ENCODE peak calls at places on chromosomes 7 and 10, in ten cellular contexts. One of them, this sample, is unnamed.

GRCh38 chr7:128017880-128018845 is 13.1 kb downstream of the LRRC4 start:
- DNase-seq in H9: no peak
- DNase-seq in SK-N-SH: peak
- DNase-seq in fibroblast of lung: no peak
- DNase-seq in brain microvascular endothelial cell: no peak
- DNase-seq in CD14-positive monocyte: no peak
- DNase-seq in endothelial cell: no peak
- DNase-seq in fibroblast of villous mesenchyme: no peak
- DNase-seq in GM23338: no peak
- DNase-seq in AG04450: no peak
- DNase-seq in this sample: no peak

GRCh38 chr7:12685550-12685949 is 1.9 kb upstream of the ARL4A start:
- DNase-seq in H9: peak
- DNase-seq in SK-N-SH: peak
- DNase-seq in fibroblast of lung: peak
- DNase-seq in brain microvascular endothelial cell: peak
- DNase-seq in CD14-positive monocyte: peak
- DNase-seq in endothelial cell: peak
- DNase-seq in fibroblast of villous mesenchyme: peak
- DNase-seq in GM23338: peak
- DNase-seq in AG04450: no peak
- DNase-seq in this sample: no peak

GRCh38 chr7:146926833-146927232 is 810.2 kb downstream of the CNTNAP2 start:
- DNase-seq in H9: no peak
- DNase-seq in SK-N-SH: no peak
- DNase-seq in fibroblast of lung: no peak
- DNase-seq in brain microvascular endothelial cell: no peak
- DNase-seq in CD14-positive monocyte: no peak
- DNase-seq in endothelial cell: no peak
- DNase-seq in fibroblast of villous mesenchyme: no peak
- DNase-seq in GM23338: no peak
- DNase-seq in AG04450: no peak
- DNase-seq in this sample: no peak

GRCh38 chr7:126840869-126841268 is 411.9 kb downstream of the GRM8 start:
- DNase-seq in H9: no peak
- DNase-seq in SK-N-SH: peak
- DNase-seq in fibroblast of lung: no peak
- DNase-seq in brain microvascular endothelial cell: no peak
- DNase-seq in CD14-positive monocyte: no peak
- DNase-seq in endothelial cell: no peak
- DNase-seq in fibroblast of villous mesenchyme: no peak
- DNase-seq in GM23338: no peak
- DNase-seq in AG04450: no peak
- DNase-seq in this sample: no peak

GRCh38 chr10:92082583-92083280 is 159.2 kb downstream of the BTAF1 start:
- DNase-seq in H9: no peak
- DNase-seq in SK-N-SH: no peak
- DNase-seq in fibroblast of lung: peak
- DNase-seq in brain microvascular endothelial cell: no peak
- DNase-seq in CD14-positive monocyte: no peak
- DNase-seq in endothelial cell: no peak
- DNase-seq in fibroblast of villous mesenchyme: peak
- DNase-seq in GM23338: no peak
- DNase-seq in AG04450: no peak
- DNase-seq in this sample: no peak

GRCh38 chr10:80718024-80718423 is 180.3 kb downstream of the SH2D4B start:
- DNase-seq in H9: no peak
- DNase-seq in SK-N-SH: no peak
- DNase-seq in fibroblast of lung: no peak
- DNase-seq in brain microvascular endothelial cell: no peak
- DNase-seq in CD14-positive monocyte: no peak
- DNase-seq in endothelial cell: no peak
- DNase-seq in fibroblast of villous mesenchyme: no peak
- DNase-seq in GM23338: no peak
- DNase-seq in AG04450: no peak
- DNase-seq in this sample: no peak

GRCh38 chr7:116097365-116098009 is 66.9 kb upstream of the TFEC start:
- DNase-seq in H9: no peak
- DNase-seq in SK-N-SH: no peak
- DNase-seq in fibroblast of lung: peak
- DNase-seq in brain microvascular endothelial cell: peak
- DNase-seq in CD14-positive monocyte: no peak
- DNase-seq in endothelial cell: no peak
- DNase-seq in fibroblast of villous mesenchyme: peak
- DNase-seq in GM23338: no peak
- DNase-seq in AG04450: no peak
- DNase-seq in this sample: no peak

GRCh38 chr7:70238171-70238575 is 639.9 kb downstream of the AUTS2 start:
- DNase-seq in H9: no peak
- DNase-seq in SK-N-SH: peak
- DNase-seq in fibroblast of lung: no peak
- DNase-seq in brain microvascular endothelial cell: no peak
- DNase-seq in CD14-positive monocyte: no peak
- DNase-seq in endothelial cell: no peak
- DNase-seq in fibroblast of villous mesenchyme: no peak
- DNase-seq in GM23338: no peak
- DNase-seq in AG04450: no peak
- DNase-seq in this sample: no peak

GRCh38 chr7:30070052-30070451 is 41.8 kb downstream of the PLEKHA8 start:
- DNase-seq in H9: no peak
- DNase-seq in SK-N-SH: no peak
- DNase-seq in fibroblast of lung: no peak
- DNase-seq in brain microvascular endothelial cell: no peak
- DNase-seq in CD14-positive monocyte: no peak
- DNase-seq in endothelial cell: no peak
- DNase-seq in fibroblast of villous mesenchyme: no peak
- DNase-seq in GM23338: no peak
- DNase-seq in AG04450: no peak
- DNase-seq in this sample: no peak

GRCh38 chr7:30079880-30080279 is 51.7 kb downstream of the PLEKHA8 start:
- DNase-seq in H9: no peak
- DNase-seq in SK-N-SH: no peak
- DNase-seq in fibroblast of lung: no peak
- DNase-seq in brain microvascular endothelial cell: no peak
- DNase-seq in CD14-positive monocyte: no peak
- DNase-seq in endothelial cell: no peak
- DNase-seq in fibroblast of villous mesenchyme: no peak
- DNase-seq in GM23338: no peak
- DNase-seq in AG04450: no peak
- DNase-seq in this sample: no peak

GRCh38 chr7:30076411-30076810 is 48.2 kb downstream of the PLEKHA8 start:
- DNase-seq in H9: no peak
- DNase-seq in SK-N-SH: no peak
- DNase-seq in fibroblast of lung: no peak
- DNase-seq in brain microvascular endothelial cell: no peak
- DNase-seq in CD14-positive monocyte: no peak
- DNase-seq in endothelial cell: no peak
- DNase-seq in fibroblast of villous mesenchyme: no peak
- DNase-seq in GM23338: no peak
- DNase-seq in AG04450: no peak
- DNase-seq in this sample: no peak

GRCh38 chr7:30069096-30069867 is 41.1 kb downstream of the PLEKHA8 start:
- DNase-seq in H9: no peak
- DNase-seq in SK-N-SH: no peak
- DNase-seq in fibroblast of lung: no peak
- DNase-seq in brain microvascular endothelial cell: no peak
- DNase-seq in CD14-positive monocyte: no peak
- DNase-seq in endothelial cell: no peak
- DNase-seq in fibroblast of villous mesenchyme: no peak
- DNase-seq in GM23338: no peak
- DNase-seq in AG04450: no peak
- DNase-seq in this sample: no peak

DNA sequence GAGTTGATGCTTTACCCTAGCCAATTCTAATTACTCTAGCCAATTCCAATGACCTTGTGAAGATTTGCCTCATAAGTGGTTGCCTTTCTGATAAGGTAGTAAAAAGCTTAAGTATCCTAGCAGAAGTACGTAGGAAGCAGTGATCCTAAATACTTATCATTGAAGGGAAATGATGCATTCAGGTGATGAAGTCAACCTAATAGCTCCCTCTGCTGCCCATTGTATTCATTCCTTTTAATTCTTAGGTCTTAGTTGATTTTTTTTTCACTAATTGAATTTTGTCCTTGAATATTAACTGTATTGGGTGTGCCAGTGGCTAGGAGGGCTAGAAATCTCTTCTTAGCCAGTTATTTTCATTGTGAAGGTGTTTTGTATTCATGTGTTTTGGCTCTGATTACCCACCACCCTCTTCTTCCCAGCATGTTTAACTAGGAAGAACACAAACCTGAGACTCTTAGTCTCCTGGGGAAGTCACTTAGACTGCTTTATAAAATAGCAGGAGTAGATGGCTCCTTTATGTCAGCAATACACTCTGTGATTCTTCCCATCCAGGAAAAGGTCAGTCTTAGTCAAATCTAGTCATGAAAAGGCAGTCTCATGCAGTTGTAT is 46.3 kb downstream of the PLEKHA8 start:
- DNase-seq in H9: no peak
- DNase-seq in SK-N-SH: peak
- DNase-seq in fibroblast of lung: peak
- DNase-seq in brain microvascular endothelial cell: no peak
- DNase-seq in CD14-positive monocyte: no peak
- DNase-seq in endothelial cell: no peak
- DNase-seq in fibroblast of villous mesenchyme: peak
- DNase-seq in GM23338: peak
- DNase-seq in AG04450: no peak
- DNase-seq in this sample: no peak
- TF ChIP-seq CTCF in H9: peak
- TF ChIP-seq CTCF in SK-N-SH: peak
- TF ChIP-seq CTCF in fibroblast of lung: peak
- TF ChIP-seq CTCF in brain microvascular endothelial cell: peak
- TF ChIP-seq CTCF in CD14-positive monocyte: peak
- TF ChIP-seq CTCF in endothelial cell: no peak
- TF ChIP-seq CTCF in fibroblast of villous mesenchyme: peak
- TF ChIP-seq CTCF in GM23338: peak
- TF ChIP-seq CTCF in AG04450: peak
- TF ChIP-seq CTCF in this sample: peak

GRCh38 chr7:8430643-8431042 is 2.8 kb upstream of the NXPH1 start:
- DNase-seq in H9: no peak
- DNase-seq in SK-N-SH: no peak
- DNase-seq in fibroblast of lung: no peak
- DNase-seq in brain microvascular endothelial cell: no peak
- DNase-seq in CD14-positive monocyte: no peak
- DNase-seq in endothelial cell: no peak
- DNase-seq in fibroblast of villous mesenchyme: no peak
- DNase-seq in GM23338: no peak
- DNase-seq in AG04450: no peak
- DNase-seq in this sample: no peak

GRCh38 chr7:8435597-8436243 is 2.3 kb downstream of the NXPH1 start:
- DNase-seq in H9: peak
- DNase-seq in SK-N-SH: no peak
- DNase-seq in fibroblast of lung: no peak
- DNase-seq in brain microvascular endothelial cell: no peak
- DNase-seq in CD14-positive monocyte: no peak
- DNase-seq in endothelial cell: no peak
- DNase-seq in fibroblast of villous mesenchyme: no peak
- DNase-seq in GM23338: peak
- DNase-seq in AG04450: no peak
- DNase-seq in this sample: no peak

GRCh38 chr7:8435120-8435519 is 1.7 kb downstream of the NXPH1 start:
- DNase-seq in H9: peak
- DNase-seq in SK-N-SH: no peak
- DNase-seq in fibroblast of lung: no peak
- DNase-seq in brain microvascular endothelial cell: no peak
- DNase-seq in CD14-positive monocyte: no peak
- DNase-seq in endothelial cell: no peak
- DNase-seq in fibroblast of villous mesenchyme: no peak
- DNase-seq in GM23338: peak
- DNase-seq in AG04450: no peak
- DNase-seq in this sample: no peak

GRCh38 chr7:8434290-8435002 is 1.0 kb downstream of the NXPH1 start:
- DNase-seq in H9: peak
- DNase-seq in SK-N-SH: peak
- DNase-seq in fibroblast of lung: no peak
- DNase-seq in brain microvascular endothelial cell: no peak
- DNase-seq in CD14-positive monocyte: no peak
- DNase-seq in endothelial cell: peak
- DNase-seq in fibroblast of villous mesenchyme: no peak
- DNase-seq in GM23338: peak
- DNase-seq in AG04450: no peak
- DNase-seq in this sample: peak

GRCh38 chr7:8433477-8434289 is at the start of gene NXPH1:
- DNase-seq in H9: peak
- DNase-seq in SK-N-SH: peak
- DNase-seq in fibroblast of lung: no peak
- DNase-seq in brain microvascular endothelial cell: no peak
- DNase-seq in CD14-positive monocyte: no peak
- DNase-seq in endothelial cell: peak
- DNase-seq in fibroblast of villous mesenchyme: no peak
- DNase-seq in GM23338: peak
- DNase-seq in AG04450: no peak
- DNase-seq in this sample: peak
- TF ChIP-seq CTCF in H9: peak
- TF ChIP-seq CTCF in SK-N-SH: peak
- TF ChIP-seq CTCF in fibroblast of lung: no peak
- TF ChIP-seq CTCF in brain microvascular endothelial cell: peak
- TF ChIP-seq CTCF in CD14-positive monocyte: no peak
- TF ChIP-seq CTCF in endothelial cell: peak
- TF ChIP-seq CTCF in fibroblast of villous mesenchyme: no peak
- TF ChIP-seq CTCF in GM23338: peak
- TF ChIP-seq CTCF in AG04450: no peak
- TF ChIP-seq CTCF in this sample: peak

GRCh38 chr7:50436133-50436802 is 13.9 kb downstream of the FIGNL1 start:
- DNase-seq in H9: no peak
- DNase-seq in SK-N-SH: no peak
- DNase-seq in fibroblast of lung: peak
- DNase-seq in brain microvascular endothelial cell: peak
- DNase-seq in CD14-positive monocyte: no peak
- DNase-seq in endothelial cell: no peak
- DNase-seq in fibroblast of villous mesenchyme: peak
- DNase-seq in GM23338: no peak
- DNase-seq in AG04450: peak
- DNase-seq in this sample: no peak
- TF ChIP-seq CTCF in H9: no peak
- TF ChIP-seq CTCF in SK-N-SH: no peak
- TF ChIP-seq CTCF in fibroblast of lung: no peak
- TF ChIP-seq CTCF in brain microvascular endothelial cell: no peak
- TF ChIP-seq CTCF in CD14-positive monocyte: no peak
- TF ChIP-seq CTCF in endothelial cell: no peak
- TF ChIP-seq CTCF in fibroblast of villous mesenchyme: no peak
- TF ChIP-seq CTCF in GM23338: no peak
- TF ChIP-seq CTCF in AG04450: no peak
- TF ChIP-seq CTCF in this sample: no peak

DNA sequence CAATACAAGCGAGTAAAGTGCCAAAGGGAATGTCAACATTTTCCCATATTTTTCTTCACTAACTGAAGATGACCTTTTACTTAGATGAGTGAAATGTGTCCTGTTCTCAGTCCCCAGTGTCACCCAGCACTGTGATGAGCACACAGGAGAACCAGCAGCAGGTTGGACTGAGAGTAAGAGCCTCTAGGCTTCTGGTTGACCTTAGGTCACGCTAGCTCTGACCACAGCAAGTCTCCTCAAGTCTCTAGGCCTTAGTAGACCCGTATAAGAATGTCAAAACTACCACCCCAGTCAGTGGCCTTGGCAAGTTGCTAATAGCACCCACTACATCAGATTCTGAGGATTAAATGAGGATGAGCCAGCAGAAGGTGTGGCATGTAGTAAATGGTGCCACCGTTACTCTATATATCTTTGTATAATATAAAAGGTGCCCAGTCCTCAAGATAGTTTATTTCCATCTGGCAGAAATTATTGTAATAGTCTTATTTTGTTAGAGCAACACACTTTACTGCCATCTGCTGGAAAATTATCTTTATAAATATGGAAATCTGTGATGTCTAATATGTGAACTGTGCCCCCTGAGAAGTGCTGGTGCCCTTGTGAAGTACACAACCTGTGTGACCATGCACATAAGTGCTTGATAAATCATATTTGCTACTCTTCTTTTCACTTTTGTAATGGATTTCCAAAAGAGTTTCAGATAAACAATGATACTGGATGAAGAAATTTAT is 75.7 kb downstream of the SPAG6 start:
- DNase-seq in H9: no peak
- DNase-seq in SK-N-SH: no peak
- DNase-seq in fibroblast of lung: peak
- DNase-seq in brain microvascular endothelial cell: no peak
- DNase-seq in CD14-positive monocyte: no peak
- DNase-seq in endothelial cell: no peak
- DNase-seq in fibroblast of villous mesenchyme: no peak
- DNase-seq in GM23338: no peak
- DNase-seq in AG04450: no peak
- DNase-seq in this sample: no peak
- TF ChIP-seq CTCF in H9: no peak
- TF ChIP-seq CTCF in SK-N-SH: peak
- TF ChIP-seq CTCF in fibroblast of lung: peak
- TF ChIP-seq CTCF in brain microvascular endothelial cell: peak
- TF ChIP-seq CTCF in CD14-positive monocyte: no peak
- TF ChIP-seq CTCF in endothelial cell: no peak
- TF ChIP-seq CTCF in fibroblast of villous mesenchyme: no peak
- TF ChIP-seq CTCF in GM23338: no peak
- TF ChIP-seq CTCF in AG04450: peak
- TF ChIP-seq CTCF in this sample: no peak